ENCODE peak calls at places on chromosomes 4 and X, in four cellular contexts. V is T-helper 9 cell, O is neural crest cell, F is BJ. L is an unnamed sample.

GRCh38 chrX:45709381-45709780 is 508.7 kb upstream of the DIPK2B start:
- DNase-seq in F (no peak), V (no peak), O (no peak), L (no peak)

GRCh38 chr4:34043131-34043530 is 2201.2 kb downstream of the ARAP2 start:
- DNase-seq in O (no peak), F (no peak), V (no peak), L (no peak)

GRCh38 chr4:129453524-129453923 is 357.6 kb downstream of the C4orf33 start:
- DNase-seq in O (no peak), V (no peak), F (no peak), L (no peak)

GRCh38 chr4:90443231-90443630 is 316.0 kb downstream of the CCSER1 start:
- DNase-seq in O (no peak), F (no peak), V (no peak), L (no peak)

GRCh38 chr4:77819836-77820679 is 890 bp upstream of the CNOT6L start:
- DNase-seq in O (peak; percentile 83), F (no peak), V (peak; percentile 95), L (peak; percentile 68)

GRCh38 chr4:41154001-41154813 is 60.1 kb downstream of the APBB2 start:
- DNase-seq in V (no peak), O (no peak), F (no peak), L (no peak)

GRCh38 chr4:148007303-148007702 is 275.4 kb downstream of the ARHGAP10 start:
- DNase-seq in O (no peak), F (peak; percentile 95), V (no peak), L (no peak)

GRCh38 chr4:19123681-19124080 is 1102.1 kb upstream of the LCORL start:
- DNase-seq in O (no peak), F (no peak), V (no peak), L (no peak)

GRCh38 chrX:96052078-96052477 is 632.6 kb upstream of the DIAPH2 start:
- DNase-seq in F (no peak), V (no peak), O (no peak), L (no peak)

GRCh38 chrX:131812847-131813825 is 210.0 kb upstream of the STK26 start:
- DNase-seq in V (peak; percentile 78), O (no peak), F (no peak), L (no peak)

GRCh38 chr4:176539785-176540175 is 220.0 kb downstream of the SPCS3 start:
- DNase-seq in V (no peak), F (no peak), O (no peak), L (no peak)

GRCh38 chrX:75327607-75328006 is 53.7 kb downstream of the UPRT start:
- DNase-seq in F (no peak), V (no peak), O (no peak), L (no peak)

GRCh38 chr4:32135642-32136041 is 1415.5 kb downstream of the PCDH7 start:
- DNase-seq in F (peak; percentile 3), V (no peak), O (no peak), L (no peak)

GRCh38 chrX:386239-386767 is 404 bp downstream of the PPP2R3B start:
- DNase-seq in V (no peak), F (no peak), O (no peak), L (no peak)

GRCh38 chr4:173073939-173074500 is 94.6 kb upstream of the GALNT7 start:
- DNase-seq in V (no peak), F (no peak), O (no peak), L (no peak)

GRCh38 chr4:108702960-108703359 is 52.6 kb downstream of the OSTC start:
- DNase-seq in V (no peak), O (no peak), F (no peak), L (no peak)

GRCh38 chrX:68824565-68825125 is 4.2 kb upstream of the EFNB1 start:
- DNase-seq in O (no peak), F (no peak), V (no peak), L (no peak)

GRCh38 chrX:49228185-49228584 is 5.0 kb downstream of the CACNA1F start:
- DNase-seq in O (no peak), V (no peak), F (no peak), L (no peak)

GRCh38 chrX:10007604-10008003 is 40.4 kb downstream of the CLDN34 start:
- DNase-seq in V (no peak), F (no peak), O (no peak), L (no peak)

GRCh38 chrX:283115-283845 is 2.1 kb downstream of the PLCXD1 start:
- DNase-seq in O (peak; percentile 80), F (no peak), V (peak; percentile 80), L (no peak)

GRCh38 chr4:188130355-188130754 is 8.9 kb upstream of the TRIML1 start:
- DNase-seq in O (no peak), V (no peak), F (no peak), L (no peak)

GRCh38 chr4:52846502-52846901 is 15.6 kb upstream of the RASL11B start:
- DNase-seq in F (no peak), V (no peak), O (no peak), L (no peak)

GRCh38 chr4:138910201-138910913 is 105.2 kb upstream of the NOCT start:
- DNase-seq in O (no peak), F (no peak), V (no peak), L (peak; percentile 84)

GRCh38 chr4:130808492-130808891 is 1712.5 kb downstream of the C4orf33 start:
- DNase-seq in V (no peak), O (no peak), F (no peak), L (no peak)

GRCh38 chrX:78330540-78330939 is 3.1 kb upstream of the CYSLTR1 start:
- DNase-seq in O (no peak), V (no peak), F (no peak), L (no peak)

GRCh38 chr4:149264093-149264733 is 551.4 kb downstream of the IQCM start:
- DNase-seq in V (no peak), O (peak; percentile 16), F (no peak), L (no peak)

GRCh38 chrX:131792789-131793462 is 230.2 kb upstream of the STK26 start:
- DNase-seq in O (no peak), F (no peak), V (peak; percentile 86), L (peak; percentile 83)

GRCh38 chrX:4547218-4547836 is 833.9 kb upstream of the PRKX start:
- DNase-seq in O (peak; percentile 70), F (no peak), V (peak; percentile 27), L (no peak)

GRCh38 chrX:87236836-87237235 is 280.8 kb upstream of the KLHL4 start:
- DNase-seq in F (no peak), O (no peak), V (no peak), L (no peak)

GRCh38 chr4:67273676-67274075 is 271.6 kb downstream of the CENPC start:
- DNase-seq in V (no peak), O (no peak), F (no peak), L (no peak)

GRCh38 chr4:104719539-104720230 is 225.0 kb upstream of the CXXC4 start:
- DNase-seq in O (no peak), F (no peak), V (no peak), L (no peak)

GRCh38 chrX:45807572-45808425 is 607.1 kb upstream of the DIPK2B start:
- DNase-seq in O (no peak), F (no peak), V (no peak), L (no peak)

GRCh38 chr4:107721436-107722090 is 1.5 kb upstream of the PAPSS1 start:
- DNase-seq in O (no peak), F (no peak), V (peak; percentile 31), L (no peak)

GRCh38 chr4:143270266-143270838 is 66.3 kb upstream of the GAB1 start:
- DNase-seq in V (no peak), O (no peak), F (peak; percentile 26), L (no peak)

GRCh38 chrX:79107891-79108718 is 36.4 kb upstream of the GPR174 start:
- DNase-seq in V (no peak), O (no peak), F (no peak), L (no peak)

L was measured in NCI-H1105.